ENCODE peak calls at places on chromosomes 11 and 22, in ten cellular contexts. X is caudate nucleus; M is CD4-positive, alpha-beta T cell; A is GM23248; F is H9; R is body of pancreas; W is CD8-positive, alpha-beta T cell; Y is adrenal gland; C is WERI-Rb-1; S is Panc1. D is an unnamed sample.

GRCh38 chr22:17167486-17167885 is 8.4 kb upstream of the HDHD5 start:
- DNase-seq in X (peak), M (no peak), A (no peak), F (no peak), R (peak), W (no peak), Y (peak), C (no peak), S (no peak), D (no peak)

GRCh38 chr22:21445437-21446127 is 21.6 kb upstream of the TMEM191C start:
- DNase-seq in X (no peak), M (no peak), A (no peak), F (peak), R (no peak), W (no peak), Y (no peak), C (no peak), S (no peak), D (no peak)

GRCh38 chr11:8533332-8533731 is 60.7 kb downstream of the STK33 start:
- DNase-seq in X (no peak), M (no peak), A (no peak), F (no peak), R (no peak), W (no peak), Y (no peak), C (no peak), S (no peak), D (no peak)

GRCh38 chr22:41621911-41622179 is 750 bp downstream of the XRCC6 start:
- DNase-seq in X (no peak), M (no peak), A (no peak), F (no peak), R (no peak), W (no peak), Y (no peak), C (no peak), S (no peak), D (no peak)

GRCh38 chr22:39108487-39108886 is 11.4 kb downstream of the APOBEC3H start:
- DNase-seq in X (no peak), M (no peak), A (no peak), F (no peak), R (no peak), W (no peak), Y (no peak), C (no peak), S (no peak), D (no peak)

GRCh38 chr22:37179126-37179470 is 8.9 kb downstream of the C1QTNF6 start:
- DNase-seq in X (no peak), M (no peak), A (no peak), F (no peak), R (no peak), W (no peak), Y (peak), C (no peak), S (no peak), D (no peak)

GRCh38 chr11:298406-299065 is 790 bp downstream of the IFITM5 start:
- DNase-seq in X (no peak), M (no peak), A (no peak), F (no peak), R (peak), W (no peak), Y (no peak), C (peak), S (no peak), D (peak)

GRCh38 chr11:3121931-3122774 is 43.0 kb downstream of the OSBPL5 start:
- DNase-seq in X (no peak), M (no peak), A (no peak), F (peak), R (no peak), W (no peak), Y (no peak), C (no peak), S (no peak), D (peak)

GRCh38 chr22:39943366-39943765 is 16.8 kb upstream of the TMA7B start:
- DNase-seq in X (no peak), M (peak), A (no peak), F (peak), R (no peak), W (peak), Y (no peak), C (peak), S (no peak), D (no peak)

GRCh38 chr22:24806663-24807001 is 621 bp downstream of the SGSM1 start:
- DNase-seq in X (no peak), M (no peak), A (no peak), F (no peak), R (no peak), W (no peak), Y (no peak), C (no peak), S (no peak), D (no peak)

GRCh38 chr11:8765294-8765693 is 82.7 kb downstream of the RPL27A start:
- DNase-seq in X (no peak), M (no peak), A (peak), F (no peak), R (peak), W (no peak), Y (no peak), C (no peak), S (no peak), D (no peak)

GRCh38 chr11:1163911-1164735 is 6.4 kb downstream of the MUC5AC start:
- DNase-seq in X (no peak), M (no peak), A (no peak), F (no peak), R (no peak), W (no peak), Y (no peak), C (no peak), S (no peak), D (peak)

GRCh38 chr11:59206635-59207034 is 6.1 kb downstream of the MPEG1 start:
- DNase-seq in X (peak), M (no peak), A (peak), F (peak), R (peak), W (no peak), Y (peak), C (peak), S (no peak), D (peak)

GRCh38 chr11:45597116-45597515 is 68.3 kb downstream of the CHST1 start:
- DNase-seq in X (no peak), M (no peak), A (no peak), F (no peak), R (no peak), W (no peak), Y (no peak), C (no peak), S (no peak), D (no peak)

GRCh38 chr11:12016246-12016645 is 7.8 kb upstream of the DKK3 start:
- DNase-seq in X (no peak), M (no peak), A (no peak), F (no peak), R (no peak), W (no peak), Y (no peak), C (peak), S (no peak), D (no peak)

GRCh38 chr11:64334764-64335741 is 5.0 kb upstream of the CCDC88B start:
- DNase-seq in X (no peak), M (no peak), A (peak), F (peak), R (peak), W (no peak), Y (peak), C (peak), S (peak), D (peak)

GRCh38 chr22:44391481-44392445 is 79.0 kb upstream of the SHISAL1 start:
- DNase-seq in X (no peak), M (no peak), A (no peak), F (peak), R (no peak), W (no peak), Y (no peak), C (peak), S (no peak), D (no peak)

GRCh38 chr11:47850337-47850736 is 2.2 kb upstream of the NUP160 start:
- DNase-seq in X (no peak), M (no peak), A (no peak), F (no peak), R (no peak), W (no peak), Y (no peak), C (no peak), S (no peak), D (no peak)

GRCh38 chr11:76850815-76851214 is 9.9 kb upstream of the ACER3 start:
- DNase-seq in X (no peak), M (no peak), A (peak), F (no peak), R (no peak), W (no peak), Y (peak), C (no peak), S (no peak), D (no peak)

GRCh38 chr11:47514825-47515647 is 37.9 kb downstream of the CELF1 start:
- DNase-seq in X (no peak), M (no peak), A (peak), F (peak), R (no peak), W (no peak), Y (peak), C (no peak), S (no peak), D (no peak)

GRCh38 chr11:32434387-32435151 is 770 bp downstream of the WT1 start:
- DNase-seq in X (no peak), M (no peak), A (no peak), F (peak), R (no peak), W (no peak), Y (no peak), C (no peak), S (no peak), D (no peak)

GRCh38 chr11:130814440-130815073 is 101.7 kb downstream of the SNX19 start:
- DNase-seq in X (no peak), M (no peak), A (no peak), F (no peak), R (no peak), W (no peak), Y (no peak), C (no peak), S (no peak), D (no peak)

GRCh38 chr11:76578655-76579046 is 91.9 kb downstream of the LRRC32 start:
- DNase-seq in X (no peak), M (no peak), A (no peak), F (peak), R (peak), W (no peak), Y (peak), C (no peak), S (no peak), D (no peak)

GRCh38 chr22:20315337-20316216 is 4.3 kb downstream of the DGCR6L start:
- DNase-seq in X (no peak), M (no peak), A (no peak), F (peak), R (no peak), W (peak), Y (no peak), C (no peak), S (no peak), D (peak)

GRCh38 chr22:35913925-35914324 is 114.7 kb downstream of the RBFOX2 start:
- DNase-seq in X (no peak), M (no peak), A (no peak), F (no peak), R (no peak), W (no peak), Y (peak), C (peak), S (no peak), D (no peak)

GRCh38 chr22:17350292-17350691 is 19.0 kb upstream of the CECR2 start:
- DNase-seq in X (no peak), M (no peak), A (no peak), F (no peak), R (no peak), W (no peak), Y (no peak), C (no peak), S (no peak), D (no peak)

GRCh38 chr11:78676026-78676557 is 101.4 kb upstream of the NARS2 start:
- DNase-seq in X (no peak), M (no peak), A (no peak), F (no peak), R (no peak), W (no peak), Y (no peak), C (no peak), S (no peak), D (no peak)

GRCh38 chr11:129508163-129508562 is 132.5 kb downstream of the BARX2 start:
- DNase-seq in X (no peak), M (no peak), A (no peak), F (no peak), R (no peak), W (no peak), Y (no peak), C (no peak), S (no peak), D (no peak)

GRCh38 chr11:61737636-61738386 is 14.6 kb upstream of the MYRF start:
- DNase-seq in X (no peak), M (no peak), A (no peak), F (peak), R (no peak), W (no peak), Y (no peak), C (peak), S (no peak), D (no peak)

GRCh38 chr11:123203934-123204333 is 8.9 kb upstream of the CLMP start:
- DNase-seq in X (no peak), M (no peak), A (peak), F (no peak), R (no peak), W (no peak), Y (no peak), C (no peak), S (no peak), D (no peak)

DNA sequence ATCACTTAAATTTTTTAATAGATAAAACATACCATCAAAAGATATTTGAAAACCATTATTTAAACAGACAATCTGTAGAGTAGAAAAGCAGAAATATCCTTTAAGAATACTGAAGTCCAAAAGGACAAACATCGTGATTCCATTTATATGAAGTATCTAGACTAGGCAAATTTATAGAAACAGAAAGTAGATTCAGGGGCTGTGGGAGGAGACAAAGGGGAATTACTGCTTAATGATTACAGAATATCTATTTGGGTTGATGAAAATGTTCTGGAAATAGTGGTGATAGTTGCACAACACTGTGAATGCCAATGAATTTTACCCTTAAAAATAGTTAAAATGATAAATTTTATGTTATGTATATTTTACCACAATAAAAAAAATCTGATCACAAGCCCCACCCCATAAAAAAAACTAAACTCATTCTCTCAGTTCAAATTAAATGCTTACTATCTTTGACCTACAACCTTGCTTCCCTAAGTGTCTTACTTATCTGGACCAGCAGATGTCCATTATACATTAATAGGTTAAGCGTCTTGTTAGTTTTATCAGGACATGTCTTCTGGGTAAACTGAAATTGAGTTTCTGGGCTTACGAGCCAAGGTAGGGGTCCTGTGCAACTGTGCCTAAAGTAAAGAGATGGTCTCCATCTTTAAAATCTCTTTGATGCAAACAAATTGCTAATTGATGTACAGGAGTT is 86.3 kb downstream of the FCHSD2 start:
- DNase-seq in X (no peak), M (no peak), A (no peak), F (no peak), R (no peak), W (no peak), Y (no peak), C (no peak), S (no peak), D (no peak)
- H3K27ac ChIP-seq in X (no peak), M (no peak), A (no peak), F (no peak), R (no peak), W (no peak), Y (no peak), C (no peak), S (no peak), D (no peak)

GRCh38 chr11:73316422-73316821 is 8.3 kb downstream of the ARHGEF17 start:
- DNase-seq in X (no peak), M (no peak), A (no peak), F (no peak), R (no peak), W (no peak), Y (no peak), C (no peak), S (no peak), D (no peak)
- H3K27ac ChIP-seq in X (peak), M (no peak), A (no peak), F (no peak), R (no peak), W (no peak), Y (no peak), C (peak), S (no peak), D (no peak)

GRCh38 chr11:95148938-95149337 is 59.3 kb downstream of the ENDOD1 start:
- DNase-seq in X (no peak), M (no peak), A (no peak), F (no peak), R (no peak), W (no peak), Y (no peak), C (no peak), S (no peak), D (no peak)
- H3K27ac ChIP-seq in X (no peak), M (no peak), A (no peak), F (no peak), R (peak), W (no peak), Y (no peak), C (no peak), S (no peak), D (no peak)

DNA sequence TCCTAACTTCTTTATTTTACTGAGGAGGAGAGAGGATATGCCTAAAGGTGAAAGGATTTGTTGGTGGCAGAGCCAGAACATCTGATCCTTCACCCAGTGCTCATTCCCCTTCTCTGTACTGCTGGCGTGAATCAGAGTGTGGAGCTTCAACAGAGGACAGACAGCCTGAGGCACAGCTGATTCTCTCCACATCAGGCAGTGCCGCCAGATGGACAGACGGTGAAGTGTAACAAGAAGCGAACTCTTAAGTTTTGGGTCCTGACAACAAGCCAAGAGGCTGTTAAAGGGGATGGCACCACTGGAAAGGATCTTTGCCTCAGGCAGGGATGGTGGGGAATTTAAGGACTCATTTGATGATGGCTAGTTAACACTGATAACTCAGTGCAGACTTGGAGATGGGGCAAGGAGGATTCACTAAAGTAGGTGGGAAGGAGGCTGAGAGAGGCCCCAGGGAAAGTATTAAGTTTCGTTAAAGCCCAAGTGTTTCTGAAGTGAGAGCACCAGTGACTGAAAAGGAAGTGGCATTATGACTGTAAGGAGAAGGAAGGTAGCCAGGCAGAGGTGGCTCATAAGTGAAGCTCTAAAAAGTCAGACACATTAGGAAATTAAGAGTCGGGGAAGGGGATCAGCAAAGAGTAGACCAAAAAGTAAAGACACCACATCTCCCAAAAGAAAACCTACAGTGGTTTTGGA is 81.3 kb downstream of the CLPB start:
- DNase-seq in X (no peak), M (no peak), A (peak), F (peak), R (no peak), W (no peak), Y (no peak), C (peak), S (no peak), D (no peak)
- H3K27ac ChIP-seq in X (no peak), M (no peak), A (no peak), F (no peak), R (no peak), W (no peak), Y (no peak), C (peak), S (no peak), D (no peak)

GRCh38 chr22:31062566-31063230 is 18.4 kb upstream of the SMTN start:
- DNase-seq in X (no peak), M (no peak), A (peak), F (no peak), R (no peak), W (no peak), Y (no peak), C (no peak), S (no peak), D (no peak)
- H3K27ac ChIP-seq in X (no peak), M (no peak), A (no peak), F (no peak), R (no peak), W (no peak), Y (no peak), C (no peak), S (no peak), D (no peak)

GRCh38 chr22:29767289-29768051 is at the start of gene UQCR10:
- DNase-seq in X (peak), M (peak), A (peak), F (peak), R (peak), W (peak), Y (peak), C (peak), S (no peak), D (peak)

GRCh38 chr22:29769723-29770321 is 2.7 kb downstream of the UQCR10 start:
- DNase-seq in X (no peak), M (no peak), A (no peak), F (no peak), R (no peak), W (no peak), Y (no peak), C (no peak), S (no peak), D (no peak)

GRCh38 chr22:29768052-29768680 is 997 bp downstream of the UQCR10 start:
- DNase-seq in X (no peak), M (no peak), A (peak), F (no peak), R (no peak), W (no peak), Y (no peak), C (no peak), S (no peak), D (no peak)

DNA sequence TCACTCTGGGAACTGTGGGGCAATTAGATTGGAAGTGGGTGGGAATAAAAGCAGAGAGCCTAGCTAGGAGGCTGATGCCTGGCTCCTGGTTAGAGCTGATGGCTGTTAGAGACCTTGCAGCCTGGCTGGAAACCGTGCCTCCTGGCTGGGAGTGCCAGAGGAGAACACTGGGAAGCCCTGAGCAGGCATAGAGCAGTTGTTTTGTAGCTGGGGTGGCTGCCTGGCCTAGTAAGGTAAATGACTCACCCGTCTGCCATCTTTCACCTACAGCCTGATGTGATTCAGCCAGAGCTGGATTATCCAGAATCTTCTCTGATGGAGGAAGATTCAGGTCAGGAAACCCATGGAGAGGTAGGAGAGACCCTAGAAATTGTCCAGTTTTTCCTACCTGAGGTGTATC is 6.1 kb downstream of the UQCR10 start:
- DNase-seq in X (peak), M (no peak), A (peak), F (no peak), R (no peak), W (no peak), Y (peak), C (no peak), S (no peak), D (no peak)
- H3K27ac ChIP-seq in X (peak), M (no peak), A (peak), F (no peak), R (no peak), W (no peak), Y (peak), C (peak), S (no peak), D (no peak)

GRCh38 chr11:35873721-35874120 is 70.1 kb upstream of the LDLRAD3 start:
- DNase-seq in X (no peak), M (no peak), A (no peak), F (no peak), R (peak), W (no peak), Y (no peak), C (no peak), S (no peak), D (no peak)
- H3K27ac ChIP-seq in X (no peak), M (no peak), A (no peak), F (no peak), R (peak), W (no peak), Y (no peak), C (no peak), S (no peak), D (no peak)

GRCh38 chr11:110297726-110298297 is 1.4 kb upstream of the RDX start:
- DNase-seq in X (no peak), M (no peak), A (peak), F (no peak), R (no peak), W (no peak), Y (peak), C (no peak), S (no peak), D (no peak)
- H3K27ac ChIP-seq in X (peak), M (no peak), A (peak), F (no peak), R (peak), W (no peak), Y (peak), C (no peak), S (peak), D (no peak)

DNA sequence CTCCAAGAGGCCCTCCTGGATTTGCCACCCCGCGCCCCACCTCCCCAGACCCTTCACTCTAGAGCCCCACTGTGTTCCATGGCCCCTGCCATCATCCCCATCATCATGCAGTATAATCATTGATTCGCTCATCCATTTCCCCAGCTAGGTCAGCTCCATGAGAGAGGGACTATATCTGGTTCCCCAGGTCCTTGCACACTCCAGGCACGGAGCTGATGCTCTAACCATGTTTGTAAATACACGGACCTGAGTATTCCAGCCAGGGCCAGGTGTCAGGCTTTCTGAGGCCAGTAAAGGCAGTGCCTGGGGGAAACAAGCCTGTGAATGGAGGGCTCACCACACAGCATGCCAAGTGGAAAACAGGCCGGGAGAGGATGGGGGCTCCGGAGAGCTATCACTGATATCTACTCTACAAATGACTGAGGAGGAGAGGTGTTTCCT is 27.1 kb upstream of the OAF start:
- DNase-seq in X (no peak), M (no peak), A (no peak), F (no peak), R (no peak), W (no peak), Y (no peak), C (no peak), S (no peak), D (no peak)
- H3K27ac ChIP-seq in X (peak), M (no peak), A (no peak), F (no peak), R (peak), W (no peak), Y (no peak), C (no peak), S (no peak), D (peak)